ENCODE peak calls at places on chromosomes 4 and X, in eight cellular contexts. G is mucosa of gallbladder; X is nucleus accumbens; H is Calu3; Y is KBM-7; Z is NAMALWA; E is activated T-helper 9 cell treated with anti-CD3 and anti-CD28 coated beads, Interleukin-2, amount 50 U/mL, for 16 hours; U is ureter. L is an unnamed sample.

GRCh38 chr4:99653921-99654890 is 3.4 kb downstream of the C4orf54 start:
- DNase-seq in G (no peak), X (no peak), H (no peak), Y (no peak), Z (no peak), E (no peak), U (no peak), L (no peak)

GRCh38 chrX:39096599-39096998 is 295.3 kb downstream of the MID1IP1 start:
- DNase-seq in G (no peak), X (no peak), H (no peak), Y (no peak), Z (no peak), E (no peak), U (no peak), L (no peak)

GRCh38 chrX:74438771-74439170 is 17.5 kb downstream of the SLC16A2 start:
- DNase-seq in G (no peak), X (no peak), H (no peak), Y (no peak), Z (no peak), E (no peak), U (no peak), L (no peak)

GRCh38 chr4:139828966-139829662 is 163.5 kb downstream of the MGST2 start:
- DNase-seq in G (no peak), X (no peak), H (no peak), Y (peak; percentile 59), Z (no peak), E (no peak), U (no peak), L (no peak)

GRCh38 chr4:108492816-108493595 is 127.4 kb upstream of the RPL34 start:
- DNase-seq in G (no peak), X (no peak), H (peak; percentile 43), Y (peak; percentile 8), Z (peak; percentile 41), E (no peak), U (no peak), L (no peak)

GRCh38 chr4:90227177-90227576 is 100.0 kb downstream of the CCSER1 start:
- DNase-seq in G (no peak), X (no peak), H (no peak), Y (no peak), Z (no peak), E (no peak), U (no peak), L (no peak)

GRCh38 chrX:12997898-12998687 is 23.2 kb downstream of the TMSB4X start:
- DNase-seq in G (no peak), X (peak; percentile 13), H (no peak), Y (no peak), Z (peak; percentile 9), E (no peak), U (no peak), L (no peak)

GRCh38 chr4:128310266-128310697 is 22.7 kb upstream of the PGRMC2 start:
- DNase-seq in G (peak; percentile 21), X (no peak), H (peak; percentile 9), Y (no peak), Z (no peak), E (no peak), U (no peak), L (peak; percentile 50)

GRCh38 chr4:80235451-80235850 is 31.0 kb upstream of the FGF5 start:
- DNase-seq in G (no peak), X (no peak), H (no peak), Y (no peak), Z (no peak), E (no peak), U (no peak), L (no peak)

GRCh38 chrX:123167621-123168020 is 16.5 kb upstream of the GRIA3 start:
- DNase-seq in G (no peak), X (no peak), H (no peak), Y (no peak), Z (no peak), E (no peak), U (no peak), L (no peak)

GRCh38 chr4:111269439-111269838 is 646.6 kb upstream of the PITX2 start:
- DNase-seq in G (no peak), X (no peak), H (no peak), Y (peak; percentile 5), Z (no peak), E (no peak), U (no peak), L (no peak)

GRCh38 chrX:140572724-140573123 is 67.9 kb upstream of the SOX3 start:
- DNase-seq in G (peak; percentile 37), X (no peak), H (peak; percentile 16), Y (peak; percentile 70), Z (peak; percentile 61), E (no peak), U (peak; percentile 48), L (peak; percentile 60)

GRCh38 chrX:153052534-153052933 is 3.7 kb upstream of the PNMA3 start:
- DNase-seq in G (no peak), X (no peak), H (no peak), Y (no peak), Z (no peak), E (no peak), U (no peak), L (no peak)

GRCh38 chrX:136765957-136766356 is 14.8 kb downstream of the ARHGEF6 start:
- DNase-seq in G (no peak), X (no peak), H (no peak), Y (no peak), Z (no peak), E (no peak), U (no peak), L (no peak)

GRCh38 chr4:127212269-127212580 is 420.5 kb upstream of the INTU start:
- DNase-seq in G (no peak), X (no peak), H (no peak), Y (no peak), Z (no peak), E (no peak), U (no peak), L (no peak)

GRCh38 chrX:46758163-46758955 is 559 bp downstream of the SLC9A7 start:
- DNase-seq in G (no peak), X (no peak), H (peak; percentile 12), Y (peak; percentile 50), Z (peak; percentile 63), E (peak; percentile 2), U (no peak), L (peak; percentile 23)